ENCODE peak calls at places on chromosomes 2 and 18, in six cellular contexts. L, J, R, X, O and S are unnamed samples.

GRCh38 chr18:51654441-51655326 is 457.2 kb upstream of the MEX3C start:
- DNase-seq in X (no peak), O (no peak), R (peak; percentile 71), J (no peak), L (no peak), S (no peak)

GRCh38 chr18:9260388-9261380 is 73.9 kb upstream of the TWSG1 start:
- DNase-seq in X (no peak), L (peak; percentile 9), J (peak; percentile 5), R (peak; percentile 65), O (no peak), S (no peak)

GRCh38 chr2:16150456-16151280 is 210.3 kb downstream of the MYCN start:
- DNase-seq in L (no peak), O (no peak), J (no peak), X (no peak), R (no peak), S (no peak)

GRCh38 chr2:33655626-33656025 is 56.5 kb upstream of the FAM98A start:
- DNase-seq in L (no peak), R (no peak), J (no peak), O (no peak), X (no peak), S (no peak)

GRCh38 chr2:130241041-130241707 is 42.9 kb upstream of the TUBA3E start:
- DNase-seq in J (peak; percentile 5), L (peak; percentile 66), X (peak; percentile 58), R (peak; percentile 21), O (peak; percentile 94), S (peak; percentile 12)

GRCh38 chr2:47904903-47905453 is 1.3 kb downstream of the FBXO11 start:
- DNase-seq in X (peak; percentile 26), O (peak; percentile 22), J (no peak), R (peak; percentile 51), L (no peak), S (no peak)

GRCh38 chr2:52613064-52613463 is 1154.5 kb upstream of the CHAC2 start:
- DNase-seq in J (no peak), R (no peak), O (peak; percentile 12), L (no peak), X (no peak), S (no peak)

GRCh38 chr18:33900638-33901037 is 322.6 kb downstream of the ASXL3 start:
- DNase-seq in L (no peak), R (no peak), J (no peak), O (no peak), X (no peak), S (no peak)

GRCh38 chr2:222671259-222672067 is at the start of gene MOGAT1:
- DNase-seq in J (no peak), L (no peak), X (peak; percentile 56), R (no peak), O (no peak), S (no peak)

GRCh38 chr18:1102848-1103247 is 198.2 kb downstream of the ADCYAP1 start:
- DNase-seq in L (no peak), X (no peak), R (no peak), O (no peak), J (no peak), S (no peak)
- TF ChIP-seq CTCF in L (no peak), X (no peak), R (no peak), O (no peak), J (no peak), S (no peak)

GRCh38 chr2:6828299-6828584 is 37.5 kb downstream of the CMPK2 start:
- DNase-seq in X (no peak), L (no peak), R (peak; percentile 75), O (peak; percentile 28), J (peak; percentile 54), S (peak; percentile 2)
- TF ChIP-seq CTCF in X (no peak), L (peak; percentile 41), R (peak; percentile 67), O (peak; percentile 35), J (peak; percentile 49), S (peak; percentile 68)

DNA sequence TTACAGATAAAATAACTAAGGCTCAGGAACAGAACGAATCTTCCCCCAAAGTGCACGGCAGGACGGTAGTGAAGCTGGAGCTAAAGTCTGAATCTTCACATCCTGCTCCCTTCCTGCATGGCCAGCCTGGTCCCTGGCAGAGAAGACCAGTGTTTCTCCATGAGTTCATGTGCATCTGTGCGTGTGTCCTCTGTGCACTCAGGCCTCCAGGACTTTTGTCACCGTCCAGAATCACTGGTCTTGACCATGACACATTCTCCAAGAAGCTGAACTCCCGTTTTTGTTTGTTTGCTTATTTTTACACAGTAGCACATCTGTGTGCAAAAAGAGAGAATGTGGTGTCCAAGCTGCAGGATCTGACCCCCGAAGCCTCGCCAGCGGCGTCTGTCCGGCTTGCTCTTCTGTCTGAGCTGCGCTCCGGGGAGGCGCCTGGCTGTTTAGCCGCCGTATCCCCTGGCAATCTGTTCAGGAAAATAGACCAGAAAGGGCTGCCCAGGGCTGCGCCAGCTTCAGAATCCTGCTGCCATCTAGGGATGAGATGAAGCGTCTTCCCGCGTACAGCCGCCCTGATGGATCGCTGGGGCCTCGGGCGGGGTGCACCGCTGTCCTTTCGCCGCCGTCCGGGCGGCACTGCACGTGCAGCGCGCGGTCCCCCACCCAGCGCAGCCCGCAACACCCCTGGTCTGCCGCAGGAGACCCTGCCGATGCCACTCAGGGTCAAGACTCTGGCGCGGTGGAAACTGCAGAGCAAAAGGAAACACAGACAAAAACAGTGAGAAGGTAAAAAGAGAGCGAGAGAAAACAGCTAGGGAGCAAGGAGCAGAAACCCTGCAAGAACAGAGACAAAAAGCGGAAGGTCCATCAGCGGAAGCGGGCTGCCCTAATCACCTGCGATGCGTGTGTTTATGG is 2113.6 kb upstream of the PIK3C3 start:
- DNase-seq in O (peak; percentile 62), L (peak; percentile 86), J (peak; percentile 50), X (peak; percentile 27), R (peak; percentile 87), S (peak; percentile 70)
- TF ChIP-seq CTCF in O (peak; percentile 53), L (peak; percentile 72), J (peak; percentile 47), X (no peak), R (peak; percentile 75), S (peak; percentile 70)

GRCh38 chr2:235966932-235967331 is 201.3 kb downstream of the GBX2 start:
- DNase-seq in X (no peak), L (no peak), R (no peak), J (no peak), O (no peak), S (no peak)

GRCh38 chr2:235964787-235965390 is 203.3 kb downstream of the GBX2 start:
- DNase-seq in X (no peak), J (no peak), L (no peak), O (no peak), R (no peak), S (no peak)

GRCh38 chr2:235966396-235966795 is 201.8 kb downstream of the GBX2 start:
- DNase-seq in L (no peak), J (no peak), O (peak; percentile 27), R (no peak), X (no peak), S (no peak)

GRCh38 chr2:235961711-235962110 is 206.5 kb downstream of the GBX2 start:
- DNase-seq in X (no peak), O (no peak), J (no peak), L (no peak), R (no peak), S (no peak)

GRCh38 chr2:235963853-235964577 is 204.2 kb downstream of the GBX2 start:
- DNase-seq in L (no peak), X (no peak), R (no peak), O (no peak), J (no peak), S (no peak)
- TF ChIP-seq CTCF in L (no peak), X (no peak), R (no peak), O (no peak), J (no peak), S (no peak)

DNA sequence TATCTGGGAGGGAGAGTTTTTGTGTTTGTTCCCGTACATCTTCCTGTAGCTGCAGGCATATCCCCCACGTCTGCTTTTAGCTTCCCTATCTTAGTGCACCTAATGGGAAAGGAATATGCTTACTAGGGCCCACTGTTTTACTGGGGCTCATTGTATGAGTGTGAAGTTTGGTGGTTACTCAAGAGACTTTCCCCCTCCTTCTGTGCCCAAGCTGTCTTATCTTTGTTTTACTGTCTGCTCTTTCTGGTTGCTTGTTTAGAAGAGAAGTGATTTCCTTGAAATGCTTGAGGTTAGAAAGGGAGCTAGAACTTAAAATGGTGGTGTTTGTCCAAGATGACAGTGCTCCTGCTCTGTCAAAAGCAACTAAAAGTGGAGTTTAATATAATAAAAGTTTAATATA is 7.3 kb downstream of the PTH2R start:
- DNase-seq in O (no peak), R (no peak), J (no peak), L (no peak), X (no peak), S (no peak)
- TF ChIP-seq CTCF in O (no peak), R (no peak), J (no peak), L (no peak), X (no peak), S (no peak)

GRCh38 chr2:113231064-113231463 is 47.7 kb downstream of the PAX8 start:
- DNase-seq in J (no peak), L (no peak), X (peak; percentile 78), R (no peak), O (no peak), S (no peak)
- TF ChIP-seq CTCF in J (no peak), L (no peak), X (no peak), R (no peak), O (no peak), S (no peak)

DNA sequence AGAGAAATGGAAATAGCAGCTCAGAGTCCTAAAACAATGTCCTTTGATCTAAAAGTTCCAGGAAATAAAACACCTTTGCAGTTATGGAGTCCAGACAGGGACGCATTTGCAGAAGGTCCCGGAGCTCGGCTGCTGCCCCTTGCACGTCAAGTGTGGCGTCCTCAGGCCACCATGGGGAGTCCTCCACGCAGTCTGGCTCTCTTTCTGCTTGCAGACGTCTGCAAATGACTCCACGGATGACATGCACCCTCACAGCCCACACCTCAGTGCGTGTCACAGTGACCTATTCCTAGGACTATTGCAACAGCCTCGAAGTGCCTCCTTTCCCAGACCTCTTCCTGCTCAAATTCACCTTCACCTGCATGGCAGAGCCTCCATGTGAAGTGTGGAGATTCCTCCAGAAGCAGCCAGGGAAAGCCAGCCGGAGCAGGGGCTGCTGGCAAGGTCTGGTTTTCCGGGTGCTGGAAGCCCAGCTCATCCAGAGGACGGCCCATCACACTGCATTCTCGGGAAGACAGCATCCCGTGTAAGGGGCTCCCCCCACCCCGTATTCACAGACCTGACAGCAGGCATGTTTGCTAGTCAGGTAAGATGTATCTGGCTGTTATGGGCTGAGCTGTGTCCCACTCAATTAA is 137.7 kb downstream of the ASB1 start:
- DNase-seq in O (no peak), X (no peak), J (no peak), R (no peak), L (no peak), S (no peak)
- TF ChIP-seq CTCF in O (no peak), X (no peak), J (no peak), R (no peak), L (no peak), S (no peak)

DNA sequence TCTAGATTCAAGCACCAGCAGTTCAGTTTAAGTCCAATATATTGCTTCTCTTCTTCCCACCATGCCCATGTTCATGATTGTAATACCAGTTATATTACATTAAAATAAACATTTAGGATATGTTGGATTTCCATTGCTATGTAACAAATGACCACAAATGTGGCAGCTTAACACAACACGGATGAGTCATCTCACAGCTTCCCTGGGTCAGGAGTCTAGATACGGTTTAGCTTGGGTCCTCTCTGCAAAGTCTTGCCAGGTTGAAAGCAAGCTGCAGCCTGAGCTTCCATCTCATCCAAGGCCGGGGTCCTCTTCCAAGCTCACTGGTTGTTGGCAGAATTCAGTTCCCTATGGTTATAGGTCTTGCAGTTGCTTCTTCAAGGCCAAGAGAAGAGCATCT is 39.4 kb upstream of the SMAD2 start:
- DNase-seq in O (no peak), J (no peak), X (no peak), L (peak; percentile 67), R (no peak), S (no peak)
- TF ChIP-seq CTCF in O (no peak), J (no peak), X (no peak), L (no peak), R (no peak), S (no peak)